ENCODE peak calls at places on chromosome 10, in four cellular contexts. One of them, this sample, is unnamed. For H3K4me1, the result is how much of the 10 kb centered on the place peaks cover.

GRCh38 chr10:8192301-8192700 is 137.8 kb downstream of the GATA3 start:
- DNase-seq in heart left ventricle: no peak
- DNase-seq in naive thymus-derived CD4-positive, alpha-beta T cell: no peak
- DNase-seq in hepatocyte: no peak
- DNase-seq in this sample: no peak

GRCh38 chr10:121919666-121920065 is 8.2 kb downstream of the ATE1 start:
- DNase-seq in heart left ventricle: no peak
- DNase-seq in naive thymus-derived CD4-positive, alpha-beta T cell: no peak
- DNase-seq in hepatocyte: no peak
- DNase-seq in this sample: no peak

GRCh38 chr10:100518761-100519241 is 860 bp downstream of the SEC31B start:
- DNase-seq in heart left ventricle: peak
- DNase-seq in naive thymus-derived CD4-positive, alpha-beta T cell: peak
- DNase-seq in hepatocyte: peak
- DNase-seq in this sample: peak

GRCh38 chr10:79367421-79368189 is 20.3 kb downstream of the PPIF start:
- DNase-seq in heart left ventricle: no peak
- DNase-seq in naive thymus-derived CD4-positive, alpha-beta T cell: no peak
- DNase-seq in hepatocyte: no peak
- DNase-seq in this sample: peak

GRCh38 chr10:99531026-99531695 is 1.6 kb upstream of the NKX2-3 start:
- DNase-seq in heart left ventricle: no peak
- DNase-seq in naive thymus-derived CD4-positive, alpha-beta T cell: no peak
- DNase-seq in hepatocyte: no peak
- DNase-seq in this sample: no peak

GRCh38 chr10:30813872-30814471 is 184.4 kb upstream of the LYZL2 start:
- DNase-seq in heart left ventricle: no peak
- DNase-seq in naive thymus-derived CD4-positive, alpha-beta T cell: no peak
- DNase-seq in hepatocyte: peak
- DNase-seq in this sample: peak

GRCh38 chr10:84783386-84783785 is 455.0 kb downstream of the CCSER2 start:
- DNase-seq in heart left ventricle: no peak
- DNase-seq in naive thymus-derived CD4-positive, alpha-beta T cell: no peak
- DNase-seq in hepatocyte: peak
- DNase-seq in this sample: peak

GRCh38 chr10:110353244-110354119 is 48.8 kb upstream of the SMNDC1 start:
- DNase-seq in heart left ventricle: no peak
- DNase-seq in naive thymus-derived CD4-positive, alpha-beta T cell: peak
- DNase-seq in hepatocyte: peak
- DNase-seq in this sample: peak

GRCh38 chr10:132443605-132443997 is 46.6 kb downstream of the PWWP2B start:
- DNase-seq in heart left ventricle: no peak
- DNase-seq in naive thymus-derived CD4-positive, alpha-beta T cell: peak
- DNase-seq in hepatocyte: peak
- DNase-seq in this sample: peak

GRCh38 chr10:88062798-88063472 is 199.5 kb downstream of the PTEN start:
- DNase-seq in heart left ventricle: no peak
- DNase-seq in naive thymus-derived CD4-positive, alpha-beta T cell: no peak
- DNase-seq in hepatocyte: no peak
- DNase-seq in this sample: peak

GRCh38 chr10:110756886-110757285 is 112.8 kb downstream of the RBM20 start:
- DNase-seq in heart left ventricle: no peak
- DNase-seq in naive thymus-derived CD4-positive, alpha-beta T cell: no peak
- DNase-seq in hepatocyte: no peak
- DNase-seq in this sample: no peak

GRCh38 chr10:57917019-57917418 is 350.7 kb downstream of the IPMK start:
- DNase-seq in heart left ventricle: no peak
- DNase-seq in naive thymus-derived CD4-positive, alpha-beta T cell: no peak
- DNase-seq in hepatocyte: no peak
- DNase-seq in this sample: no peak
- H3K4me1 ChIP-seq in heart left ventricle: under half
- H3K4me1 ChIP-seq in naive thymus-derived CD4-positive, alpha-beta T cell: under half
- H3K4me1 ChIP-seq in hepatocyte: under half
- H3K4me1 ChIP-seq in this sample: under half

GRCh38 chr10:5450605-5451384 is 38.4 kb downstream of the NET1 start:
- DNase-seq in heart left ventricle: no peak
- DNase-seq in naive thymus-derived CD4-positive, alpha-beta T cell: no peak
- DNase-seq in hepatocyte: no peak
- DNase-seq in this sample: peak
- H3K4me3 ChIP-seq in heart left ventricle: no peak
- H3K4me3 ChIP-seq in naive thymus-derived CD4-positive, alpha-beta T cell: no peak
- H3K4me3 ChIP-seq in hepatocyte: peak
- H3K4me3 ChIP-seq in this sample: no peak

GRCh38 chr10:71253981-71254818 is 41.8 kb downstream of the UNC5B start:
- DNase-seq in heart left ventricle: peak
- DNase-seq in naive thymus-derived CD4-positive, alpha-beta T cell: no peak
- DNase-seq in hepatocyte: no peak
- DNase-seq in this sample: no peak

GRCh38 chr10:71256661-71257030 is 44.3 kb downstream of the UNC5B start:
- DNase-seq in heart left ventricle: no peak
- DNase-seq in naive thymus-derived CD4-positive, alpha-beta T cell: no peak
- DNase-seq in hepatocyte: no peak
- DNase-seq in this sample: no peak

GRCh38 chr10:71254834-71255539 is 42.6 kb downstream of the UNC5B start:
- DNase-seq in heart left ventricle: no peak
- DNase-seq in naive thymus-derived CD4-positive, alpha-beta T cell: no peak
- DNase-seq in hepatocyte: no peak
- DNase-seq in this sample: no peak

GRCh38 chr10:71255817-71256660 is 43.7 kb downstream of the UNC5B start:
- DNase-seq in heart left ventricle: peak
- DNase-seq in naive thymus-derived CD4-positive, alpha-beta T cell: no peak
- DNase-seq in hepatocyte: peak
- DNase-seq in this sample: peak

GRCh38 chr10:71255540-71255816 is 43.1 kb downstream of the UNC5B start:
- DNase-seq in heart left ventricle: no peak
- DNase-seq in naive thymus-derived CD4-positive, alpha-beta T cell: no peak
- DNase-seq in hepatocyte: no peak
- DNase-seq in this sample: no peak
- H3K4me1 ChIP-seq in heart left ventricle: under half
- H3K4me1 ChIP-seq in naive thymus-derived CD4-positive, alpha-beta T cell: under half
- H3K4me1 ChIP-seq in hepatocyte: under half
- H3K4me1 ChIP-seq in this sample: under half

GRCh38 chr10:15719899-15720634 is at the start of gene ITGA8:
- DNase-seq in heart left ventricle: peak
- DNase-seq in naive thymus-derived CD4-positive, alpha-beta T cell: no peak
- DNase-seq in hepatocyte: peak
- DNase-seq in this sample: peak
- H3K4me3 ChIP-seq in heart left ventricle: peak
- H3K4me3 ChIP-seq in naive thymus-derived CD4-positive, alpha-beta T cell: no peak
- H3K4me3 ChIP-seq in hepatocyte: peak
- H3K4me3 ChIP-seq in this sample: peak

GRCh38 chr10:103872137-103872933 is 17.0 kb upstream of the SH3PXD2A start:
- DNase-seq in heart left ventricle: no peak
- DNase-seq in naive thymus-derived CD4-positive, alpha-beta T cell: no peak
- DNase-seq in hepatocyte: no peak
- DNase-seq in this sample: no peak

GRCh38 chr10:103876155-103876554 is 20.8 kb upstream of the SH3PXD2A start:
- DNase-seq in heart left ventricle: no peak
- DNase-seq in naive thymus-derived CD4-positive, alpha-beta T cell: no peak
- DNase-seq in hepatocyte: no peak
- DNase-seq in this sample: no peak

GRCh38 chr10:103871006-103871405 is 15.6 kb upstream of the SH3PXD2A start:
- DNase-seq in heart left ventricle: no peak
- DNase-seq in naive thymus-derived CD4-positive, alpha-beta T cell: no peak
- DNase-seq in hepatocyte: no peak
- DNase-seq in this sample: no peak

GRCh38 chr10:103877861-103878260 is 22.5 kb upstream of the SH3PXD2A start:
- DNase-seq in heart left ventricle: no peak
- DNase-seq in naive thymus-derived CD4-positive, alpha-beta T cell: no peak
- DNase-seq in hepatocyte: no peak
- DNase-seq in this sample: no peak

DNA sequence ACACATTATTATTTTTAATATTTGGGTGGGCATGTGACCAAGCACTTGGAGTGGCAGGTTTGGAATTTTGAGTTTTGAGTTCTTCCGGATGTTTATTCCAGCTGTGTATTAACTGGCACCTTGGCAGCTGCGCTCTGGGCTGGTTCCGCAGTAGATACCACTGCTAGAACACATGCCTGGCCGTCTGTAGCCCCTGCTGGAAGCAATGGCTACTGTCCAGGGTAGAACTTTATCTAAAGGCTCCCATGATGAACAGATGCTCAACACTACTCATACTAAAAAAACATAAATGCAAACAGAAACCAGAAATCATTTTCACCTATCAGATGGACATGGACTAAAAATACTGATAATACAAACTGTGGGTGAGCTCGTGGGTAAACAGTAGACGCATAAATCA is 19.4 kb upstream of the SH3PXD2A start:
- DNase-seq in heart left ventricle: no peak
- DNase-seq in naive thymus-derived CD4-positive, alpha-beta T cell: no peak
- DNase-seq in hepatocyte: no peak
- DNase-seq in this sample: no peak
- H3K4me1 ChIP-seq in heart left ventricle: under half
- H3K4me1 ChIP-seq in naive thymus-derived CD4-positive, alpha-beta T cell: under half
- H3K4me1 ChIP-seq in hepatocyte: under half
- H3K4me1 ChIP-seq in this sample: under half

GRCh38 chr10:73910401-73910763 is 550 bp upstream of the PLAU start:
- DNase-seq in heart left ventricle: no peak
- DNase-seq in naive thymus-derived CD4-positive, alpha-beta T cell: no peak
- DNase-seq in hepatocyte: no peak
- DNase-seq in this sample: no peak

GRCh38 chr10:73907841-73908517 is 3.0 kb upstream of the PLAU start:
- DNase-seq in heart left ventricle: peak
- DNase-seq in naive thymus-derived CD4-positive, alpha-beta T cell: no peak
- DNase-seq in hepatocyte: no peak
- DNase-seq in this sample: peak

GRCh38 chr10:73910764-73911552 is at the start of gene PLAU:
- DNase-seq in heart left ventricle: peak
- DNase-seq in naive thymus-derived CD4-positive, alpha-beta T cell: peak
- DNase-seq in hepatocyte: peak
- DNase-seq in this sample: peak

GRCh38 chr10:73909716-73910115 is 1.2 kb upstream of the PLAU start:
- DNase-seq in heart left ventricle: no peak
- DNase-seq in naive thymus-derived CD4-positive, alpha-beta T cell: no peak
- DNase-seq in hepatocyte: no peak
- DNase-seq in this sample: no peak

DNA sequence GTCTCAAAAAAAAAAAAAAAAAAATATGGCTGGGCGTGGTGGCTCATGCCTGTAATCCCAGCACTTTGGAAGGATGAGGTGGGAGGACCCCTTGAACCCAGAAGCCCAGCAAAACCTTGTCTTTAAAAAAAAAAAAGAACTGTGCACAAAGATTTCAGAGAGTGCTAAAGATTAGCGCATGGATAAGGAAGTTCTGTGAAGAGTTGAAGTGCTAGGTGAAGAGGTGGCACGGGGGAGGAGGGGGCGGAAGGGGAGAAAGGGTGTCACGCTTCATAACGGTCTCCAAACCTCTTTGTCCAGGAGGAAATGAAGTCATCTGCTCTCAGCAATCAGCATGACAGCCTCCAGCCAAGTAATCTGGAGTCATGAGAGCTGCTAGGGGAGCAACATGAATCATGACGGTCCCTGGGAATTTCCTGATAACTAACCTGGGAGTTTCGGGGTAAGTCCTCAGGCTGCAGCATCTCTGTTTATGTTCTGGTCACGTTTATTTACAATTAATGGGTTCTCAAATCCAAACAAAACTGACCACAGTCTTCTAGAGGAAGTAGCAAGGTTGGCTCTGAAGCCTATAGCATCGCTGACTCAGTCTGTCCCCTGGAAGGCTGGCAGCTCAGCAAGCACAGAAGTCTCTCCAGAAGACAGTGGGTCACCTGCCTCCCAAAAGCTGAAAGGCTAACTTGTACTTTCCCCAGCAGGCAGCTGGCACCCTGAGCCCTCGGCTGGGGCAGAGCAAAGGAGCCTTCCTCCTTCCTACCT is 1.9 kb upstream of the PLAU start:
- DNase-seq in heart left ventricle: peak
- DNase-seq in naive thymus-derived CD4-positive, alpha-beta T cell: no peak
- DNase-seq in hepatocyte: peak
- DNase-seq in this sample: peak
- H3K4me3 ChIP-seq in heart left ventricle: peak
- H3K4me3 ChIP-seq in naive thymus-derived CD4-positive, alpha-beta T cell: no peak
- H3K4me3 ChIP-seq in hepatocyte: no peak
- H3K4me3 ChIP-seq in this sample: peak

DNA sequence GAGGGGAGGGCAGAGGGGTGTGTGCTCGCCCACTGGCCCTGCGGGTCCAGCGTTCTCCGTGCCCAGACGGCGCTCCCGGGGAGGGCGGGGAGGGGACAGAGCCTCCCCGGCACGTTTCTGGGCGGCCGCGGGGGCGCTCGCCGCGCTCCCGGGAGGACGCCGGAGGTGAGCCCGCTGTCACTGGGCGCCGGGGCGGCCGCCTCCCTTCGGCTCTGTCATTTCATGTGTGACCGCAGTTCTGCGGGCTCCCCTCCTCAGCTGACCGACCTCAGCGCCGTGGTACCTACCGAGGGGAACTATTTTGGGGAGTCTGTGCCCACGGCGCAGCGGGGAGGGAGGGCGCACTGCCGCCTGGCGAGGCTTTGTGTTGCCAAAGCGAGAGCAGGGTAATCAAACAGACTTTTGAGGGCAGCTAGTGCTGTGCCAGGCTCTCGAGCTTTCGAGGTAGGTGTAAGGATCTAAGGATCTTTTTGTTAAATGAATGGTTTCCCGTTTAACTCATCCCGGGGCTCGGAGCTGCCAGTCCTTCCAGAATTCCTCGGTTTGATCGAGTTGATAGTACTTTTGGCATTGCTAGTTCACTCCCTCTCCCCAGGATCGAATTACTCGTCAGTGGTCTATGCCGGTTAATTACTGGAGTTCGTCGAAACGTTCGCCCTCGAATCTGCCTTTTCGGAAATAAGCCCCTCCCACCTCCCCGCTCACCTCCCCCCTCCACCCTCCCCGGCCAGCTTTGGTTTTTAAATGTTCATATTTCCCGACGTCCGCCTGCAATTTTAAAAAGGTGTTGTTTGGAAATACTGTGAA is 1.9 kb downstream of the ARID5B start:
- DNase-seq in heart left ventricle: peak
- DNase-seq in naive thymus-derived CD4-positive, alpha-beta T cell: peak
- DNase-seq in hepatocyte: peak
- DNase-seq in this sample: peak
- H3K4me1 ChIP-seq in heart left ventricle: under half
- H3K4me1 ChIP-seq in naive thymus-derived CD4-positive, alpha-beta T cell: under half
- H3K4me1 ChIP-seq in hepatocyte: under half
- H3K4me1 ChIP-seq in this sample: under half

GRCh38 chr10:3780766-3781457 is 4.1 kb downstream of the KLF6 start:
- DNase-seq in heart left ventricle: no peak
- DNase-seq in naive thymus-derived CD4-positive, alpha-beta T cell: no peak
- DNase-seq in hepatocyte: no peak
- DNase-seq in this sample: no peak
- H3K4me3 ChIP-seq in heart left ventricle: peak
- H3K4me3 ChIP-seq in naive thymus-derived CD4-positive, alpha-beta T cell: peak
- H3K4me3 ChIP-seq in hepatocyte: peak
- H3K4me3 ChIP-seq in this sample: peak

GRCh38 chr10:102764340-102765257 is 20.9 kb downstream of the WBP1L start:
- DNase-seq in heart left ventricle: no peak
- DNase-seq in naive thymus-derived CD4-positive, alpha-beta T cell: no peak
- DNase-seq in hepatocyte: peak
- DNase-seq in this sample: peak
- H3K4me1 ChIP-seq in heart left ventricle: under half
- H3K4me1 ChIP-seq in naive thymus-derived CD4-positive, alpha-beta T cell: under half
- H3K4me1 ChIP-seq in hepatocyte: under half
- H3K4me1 ChIP-seq in this sample: half or more